ENCODE peak calls at places on chromosome 11, in six cellular contexts. A, N, S, O, W and V are unnamed samples.

GRCh38 chr11:46489668-46490560 is 98.3 kb upstream of the CHRM4 start:
- DNase-seq in A (peak), O (no peak), W (no peak), S (peak), N (no peak), V (peak)

GRCh38 chr11:795638-796564 is 2.2 kb downstream of the SLC25A22 start:
- DNase-seq in A (peak), W (peak), S (peak), O (peak), N (peak), V (peak)

GRCh38 chr11:65442952-65443351 is 20.4 kb downstream of the NEAT1 start:
- DNase-seq in A (peak), N (no peak), W (no peak), S (no peak), O (no peak), V (no peak)

GRCh38 chr11:124717786-124718634 is 21.7 kb upstream of the NRGN start:
- DNase-seq in S (peak), A (peak), O (no peak), N (peak), W (peak), V (no peak)

GRCh38 chr11:13767461-13767860 is 99.0 kb downstream of the FAR1 start:
- DNase-seq in W (no peak), A (no peak), N (no peak), S (no peak), O (no peak), V (no peak)

GRCh38 chr11:503179-503981 is 3.7 kb downstream of the RNH1 start:
- DNase-seq in S (no peak), W (peak), A (peak), O (peak), N (peak), V (no peak)

GRCh38 chr11:62439785-62440602 is 21.2 kb downstream of the SCGB1A1 start:
- DNase-seq in O (no peak), A (peak), W (no peak), N (peak), S (no peak), V (no peak)

GRCh38 chr11:119806064-119806915 is 77.3 kb upstream of the NECTIN1 start:
- DNase-seq in W (no peak), N (no peak), A (no peak), O (no peak), S (no peak), V (no peak)

GRCh38 chr11:126484266-126484665 is 128.8 kb downstream of the ST3GAL4 start:
- DNase-seq in S (no peak), N (no peak), W (no peak), A (peak), O (no peak), V (peak)

GRCh38 chr11:117171648-117172051 is 6.9 kb upstream of the SIDT2 start:
- DNase-seq in A (peak), S (no peak), W (no peak), O (no peak), N (no peak), V (no peak)

GRCh38 chr11:103803062-103803461 is 233.4 kb upstream of the DDI1 start:
- DNase-seq in W (no peak), O (no peak), S (no peak), A (no peak), N (no peak), V (peak)

GRCh38 chr11:116703421-116703820 is 69.4 kb downstream of the BUD13 start:
- DNase-seq in S (peak), A (no peak), O (no peak), N (no peak), W (no peak), V (no peak)

GRCh38 chr11:44785856-44786606 is 59.3 kb downstream of the TSPAN18 start:
- DNase-seq in W (no peak), N (no peak), S (no peak), O (no peak), A (no peak), V (no peak)

GRCh38 chr11:3807856-3808845 is at the start of gene PGAP2:
- DNase-seq in S (peak), W (peak), A (peak), O (no peak), N (peak), V (no peak)
- TF ChIP-seq CTCF in S (peak), W (peak), A (peak), O (peak), N (peak), V (peak)

GRCh38 chr11:74847895-74848294 is 99.2 kb downstream of the RNF169 start:
- DNase-seq in A (no peak), S (no peak), O (no peak), W (no peak), N (no peak), V (no peak)

GRCh38 chr11:74844072-74844471 is 95.4 kb downstream of the RNF169 start:
- DNase-seq in O (no peak), A (peak), S (no peak), N (no peak), W (peak), V (no peak)

GRCh38 chr11:74844865-74845264 is 96.2 kb downstream of the RNF169 start:
- DNase-seq in A (no peak), S (no peak), O (no peak), N (no peak), W (no peak), V (no peak)

GRCh38 chr11:74845978-74846517 is 97.4 kb downstream of the RNF169 start:
- DNase-seq in O (no peak), A (no peak), N (no peak), S (no peak), W (no peak), V (no peak)

GRCh38 chr11:74846770-74847169 is 98.1 kb downstream of the RNF169 start:
- DNase-seq in S (no peak), W (no peak), N (no peak), O (no peak), A (peak), V (no peak)
- TF ChIP-seq CTCF in S (no peak), W (no peak), N (no peak), O (no peak), A (no peak), V (peak)

GRCh38 chr11:9665749-9666148 is 1.9 kb downstream of the SWAP70 start:
- DNase-seq in W (no peak), N (no peak), A (no peak), S (no peak), O (no peak), V (no peak)

GRCh38 chr11:9664276-9665171 is 647 bp downstream of the SWAP70 start:
- DNase-seq in O (no peak), W (peak), N (peak), A (peak), S (no peak), V (peak)

GRCh38 chr11:9660886-9661285 is 3.0 kb upstream of the SWAP70 start:
- DNase-seq in S (no peak), O (no peak), N (no peak), W (no peak), A (peak), V (no peak)

GRCh38 chr11:9662273-9662672 is 1.6 kb upstream of the SWAP70 start:
- DNase-seq in A (no peak), O (no peak), W (no peak), N (no peak), S (no peak), V (no peak)

GRCh38 chr11:9663699-9664275 is at the start of gene SWAP70:
- DNase-seq in A (peak), W (peak), N (peak), S (peak), O (peak), V (peak)
- TF ChIP-seq CTCF in A (peak), W (peak), N (peak), S (no peak), O (peak), V (peak)

GRCh38 chr11:77559686-77560425 is 29.9 kb upstream of the AQP11 start:
- DNase-seq in A (peak), S (no peak), O (no peak), N (no peak), W (no peak), V (peak)

GRCh38 chr11:77558380-77558779 is 31.4 kb upstream of the AQP11 start:
- DNase-seq in A (no peak), W (peak), N (no peak), O (no peak), S (no peak), V (no peak)

GRCh38 chr11:77561257-77561656 is 28.5 kb upstream of the AQP11 start:
- DNase-seq in S (no peak), O (no peak), N (no peak), A (no peak), W (no peak), V (no peak)

GRCh38 chr11:77560605-77561004 is 29.1 kb upstream of the AQP11 start:
- DNase-seq in S (no peak), W (peak), N (no peak), O (no peak), A (peak), V (peak)

GRCh38 chr11:77557553-77557952 is 32.2 kb upstream of the AQP11 start:
- DNase-seq in W (no peak), A (peak), N (no peak), S (no peak), O (no peak), V (no peak)
- TF ChIP-seq CTCF in W (no peak), A (peak), N (no peak), S (peak), O (no peak), V (peak)

GRCh38 chr11:70049045-70049444 is 29.1 kb upstream of the ANO1 start:
- DNase-seq in N (no peak), W (no peak), A (no peak), S (no peak), O (no peak), V (no peak)

GRCh38 chr11:70043482-70043881 is 34.6 kb upstream of the ANO1 start:
- DNase-seq in A (no peak), S (no peak), O (no peak), W (no peak), N (no peak), V (no peak)

GRCh38 chr11:70046089-70046488 is 32.0 kb upstream of the ANO1 start:
- DNase-seq in N (no peak), O (no peak), W (no peak), S (no peak), A (no peak), V (no peak)

GRCh38 chr11:70050243-70050642 is 27.9 kb upstream of the ANO1 start:
- DNase-seq in N (no peak), O (no peak), A (no peak), W (no peak), S (no peak), V (no peak)

DNA sequence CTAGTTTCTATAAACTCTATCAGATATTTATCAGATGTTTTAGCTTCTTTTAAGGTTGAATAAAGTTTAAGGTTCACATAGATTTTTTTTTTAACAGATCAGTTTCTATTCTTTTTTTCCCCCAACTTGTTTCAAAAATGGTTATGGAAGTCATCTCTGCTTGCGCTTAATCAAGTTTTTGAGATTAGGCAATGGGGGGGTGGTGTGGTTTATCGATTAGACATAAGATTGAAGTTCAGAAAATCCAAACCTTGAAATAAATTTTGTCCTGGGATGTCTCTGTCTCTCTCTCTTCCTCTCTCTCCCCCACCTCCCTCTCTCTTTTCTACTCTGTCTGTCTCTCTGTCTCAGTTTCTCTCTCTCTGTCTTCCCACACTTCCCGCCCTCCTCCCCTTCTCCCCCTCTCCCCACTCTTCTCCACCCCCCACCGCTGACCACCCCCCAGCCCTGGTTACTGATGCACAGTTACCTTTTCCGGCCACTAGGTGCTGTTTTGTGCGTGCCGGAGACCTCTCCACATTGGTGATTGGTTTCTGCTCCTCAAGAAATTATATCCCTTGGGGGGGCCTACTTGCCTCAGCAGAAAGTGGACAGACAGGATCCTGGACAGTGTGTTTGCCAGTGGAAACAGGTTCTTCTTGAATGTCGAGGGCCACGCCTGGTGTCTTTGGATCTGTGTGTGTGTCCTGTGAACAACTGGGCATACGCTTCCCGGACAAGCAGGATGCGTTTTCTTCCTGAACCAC is 29.7 kb upstream of the ANO1 start:
- DNase-seq in W (no peak), O (no peak), N (no peak), A (no peak), S (peak), V (peak)
- TF ChIP-seq CTCF in W (no peak), O (no peak), N (no peak), A (peak), S (peak), V (peak)

DNA sequence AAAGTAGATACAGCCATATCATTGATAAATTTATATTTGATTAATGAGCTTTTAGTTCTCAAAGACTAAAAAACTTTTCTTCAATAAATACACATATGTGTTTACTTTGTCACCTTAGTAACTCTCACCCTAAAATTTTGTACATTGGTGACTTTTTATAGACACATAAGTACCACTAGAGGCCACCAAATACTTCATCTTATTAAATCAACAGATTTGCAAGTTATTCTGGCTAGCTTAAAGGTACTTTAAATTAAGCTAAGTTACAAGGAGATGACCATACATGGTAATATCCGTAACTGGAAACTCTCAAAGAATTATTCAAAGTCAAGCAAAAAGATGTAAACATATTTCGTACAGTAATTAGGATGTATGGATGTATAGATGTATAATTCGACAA is 112.2 kb downstream of the SBF2 start:
- DNase-seq in S (no peak), N (no peak), W (no peak), A (peak), O (no peak), V (no peak)
- TF ChIP-seq CTCF in S (no peak), N (no peak), W (no peak), A (no peak), O (peak), V (peak)

DNA sequence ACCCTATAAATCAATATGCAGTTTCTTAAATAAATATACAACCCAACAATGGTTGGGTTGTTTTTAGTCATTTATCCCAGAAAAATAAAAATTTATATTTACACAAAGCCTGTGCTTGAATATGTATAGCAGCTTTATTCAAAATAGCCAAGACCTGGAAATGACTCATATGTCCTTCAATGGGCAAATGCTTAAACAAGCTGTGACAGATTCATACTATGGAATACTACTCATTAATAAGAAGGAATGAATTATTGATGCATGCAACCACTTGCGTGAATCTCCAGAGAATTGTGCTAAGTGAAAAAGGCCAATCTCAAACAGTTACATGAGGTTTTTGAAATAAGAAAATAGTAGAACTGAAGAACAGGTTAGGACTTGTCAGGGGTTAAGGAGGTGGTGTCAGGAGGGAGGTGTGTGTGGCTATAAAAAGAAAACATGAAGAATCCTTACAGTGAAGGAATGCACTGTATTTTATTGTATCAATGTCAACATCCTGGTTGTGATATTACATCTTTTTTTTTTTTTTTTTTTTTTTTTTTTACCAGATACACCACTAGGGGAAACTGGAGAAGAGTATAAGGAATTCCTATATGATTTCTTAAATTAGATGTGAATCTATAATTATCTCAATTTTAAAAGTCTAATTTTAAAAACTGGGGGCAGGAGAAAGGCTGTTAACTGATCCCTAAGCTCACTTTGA is 82.4 kb upstream of the CD44 start:
- DNase-seq in O (no peak), S (no peak), W (no peak), N (no peak), A (no peak), V (peak)
- TF ChIP-seq CTCF in O (no peak), S (no peak), W (no peak), N (no peak), A (no peak), V (no peak)